ENCODE peak calls at places on chromosomes 16 and 17, in six cellular contexts. Z is T-cell; O is NCI-H1105; B is ELF-1; Q is progenitor cell of endocrine pancreas; K is activated effector memory CD4-positive, alpha-beta T cell treated with Interleukin-2 at 50 U/mL for 16 hours. V is an unnamed sample.
A peak's percentile ranks its signal among the peaks of the same experiment; 100 is the strongest.

GRCh38 chr16:17416461-17417221 is 54.1 kb downstream of the XYLT1 start:
- DNase-seq in B (peak; percentile 77), Z (peak; percentile 38), K (peak; percentile 35), O (no peak), Q (no peak), V (peak; percentile 46)

GRCh38 chr17:64491034-64491860 is 5.6 kb downstream of the POLG2 start:
- DNase-seq in K (peak; percentile 20), B (no peak), Q (no peak), Z (peak; percentile 46), O (no peak), V (no peak)

GRCh38 chr16:13553453-13553985 is 366.4 kb upstream of the ERCC4 start:
- DNase-seq in O (no peak), Z (no peak), K (no peak), Q (no peak), B (no peak), V (no peak)

GRCh38 chr17:3030096-3030495 is 33.3 kb downstream of the OR1D5 start:
- DNase-seq in Q (no peak), K (no peak), B (no peak), O (no peak), Z (no peak), V (no peak)

GRCh38 chr16:89360760-89361435 is 129.5 kb downstream of the ANKRD11 start:
- DNase-seq in O (no peak), K (peak; percentile 72), Q (no peak), B (no peak), Z (peak; percentile 69), V (no peak)

GRCh38 chr16:80009971-80010659 is 409.6 kb upstream of the MAF start:
- DNase-seq in K (no peak), O (no peak), Z (no peak), B (no peak), Q (no peak), V (no peak)

GRCh38 chr17:51064061-51064735 is 56.5 kb downstream of the SPAG9 start:
- DNase-seq in B (no peak), Q (no peak), Z (no peak), K (no peak), O (no peak), V (no peak)

GRCh38 chr17:38751144-38751802 is 1.3 kb upstream of the PSMB3 start:
- DNase-seq in B (no peak), O (peak; percentile 8), Z (no peak), K (no peak), Q (no peak), V (no peak)

GRCh38 chr16:1159973-1160772 is 7.3 kb downstream of the CACNA1H start:
- DNase-seq in K (no peak), Q (no peak), Z (no peak), B (no peak), O (peak; percentile 19), V (peak; percentile 43)

GRCh38 chr17:50768348-50768761 is 1.0 kb upstream of the ANKRD40CL start:
- DNase-seq in O (no peak), Z (no peak), K (no peak), B (no peak), Q (no peak), V (no peak)

GRCh38 chr17:82932146-82933005 is 92.6 kb upstream of the ZNF750 start:
- DNase-seq in Z (no peak), K (no peak), B (no peak), Q (no peak), O (no peak), V (no peak)

GRCh38 chr17:43572368-43572980 is 26.3 kb upstream of the ETV4 start:
- DNase-seq in K (no peak), O (no peak), Q (no peak), B (peak; percentile 43), Z (no peak), V (no peak)

GRCh38 chr17:42886283-42887176 is 14.1 kb upstream of the G6PC1 start:
- DNase-seq in Q (no peak), O (no peak), B (no peak), Z (no peak), K (no peak), V (no peak)

GRCh38 chr16:30839523-30840227 is 52.7 kb upstream of the ZNF629 start:
- DNase-seq in Z (no peak), K (no peak), O (no peak), Q (no peak), B (peak; percentile 25), V (no peak)

GRCh38 chr16:47612711-47613110 is 151.6 kb downstream of the PHKB start:
- DNase-seq in O (no peak), Q (no peak), B (no peak), Z (no peak), K (no peak), V (no peak)

GRCh38 chr17:49783051-49783715 is 5.3 kb upstream of the KAT7 start:
- DNase-seq in O (no peak), Z (no peak), K (no peak), Q (no peak), B (no peak), V (peak; percentile 61)

GRCh38 chr17:50684612-50685333 is 22.9 kb downstream of the ANKRD40 start:
- DNase-seq in K (no peak), Z (no peak), O (no peak), B (peak; percentile 90), Q (no peak), V (no peak)

GRCh38 chr17:50060951-50061712 is 5.2 kb downstream of the ITGA3 start:
- DNase-seq in O (no peak), K (no peak), Z (no peak), B (no peak), Q (no peak), V (peak; percentile 95)

GRCh38 chr16:72247821-72248253 is 75.9 kb upstream of the PMFBP1 start:
- DNase-seq in O (no peak), Q (no peak), Z (no peak), B (no peak), K (no peak), V (no peak)

GRCh38 chr16:65062736-65063583 is 58.9 kb downstream of the CDH11 start:
- DNase-seq in O (no peak), B (no peak), Q (no peak), Z (no peak), K (no peak), V (no peak)

GRCh38 chr16:89009343-89010209 is 32.6 kb upstream of the CBFA2T3 start:
- DNase-seq in K (no peak), Q (peak; percentile 56), B (peak; percentile 40), O (no peak), Z (peak; percentile 25), V (no peak)

GRCh38 chr16:83404261-83404660 is 403.5 kb upstream of the HSBP1 start:
- DNase-seq in O (no peak), Z (no peak), B (no peak), Q (no peak), K (no peak), V (no peak)

GRCh38 chr16:12002447-12003006 is 26.0 kb downstream of the SNX29 start:
- DNase-seq in K (no peak), Z (no peak), B (no peak), O (peak; percentile 64), Q (no peak), V (no peak)

GRCh38 chr17:72976971-72977767 is 115.3 kb downstream of the SLC39A11 start:
- DNase-seq in B (peak; percentile 39), O (no peak), K (no peak), Z (no peak), Q (no peak), V (peak; percentile 57)

GRCh38 chr17:17313350-17313991 is 10.3 kb downstream of the NT5M start:
- DNase-seq in Z (peak; percentile 69), K (peak; percentile 62), O (peak; percentile 17), B (peak; percentile 69), Q (peak; percentile 46), V (no peak)

GRCh38 chr16:57009641-57010170 is 20.3 kb downstream of the NLRC5 start:
- DNase-seq in Q (no peak), O (no peak), K (no peak), Z (no peak), B (no peak), V (no peak)

GRCh38 chr17:17060001-17060929 is 18.0 kb downstream of the MPRIP start:
- DNase-seq in Z (no peak), O (no peak), B (no peak), K (no peak), Q (no peak), V (no peak)

GRCh38 chr17:8056976-8057625 is 18.2 kb downstream of the ALOX15B start:
- DNase-seq in Q (no peak), B (no peak), O (no peak), K (no peak), Z (no peak), V (no peak)

GRCh38 chr16:56915311-56916105 is 16.4 kb upstream of the HERPUD1 start:
- DNase-seq in Z (no peak), K (no peak), O (no peak), Q (no peak), B (no peak), V (no peak)

GRCh38 chr16:88888778-88889387 is 22.4 kb upstream of the PABPN1L start:
- DNase-seq in K (no peak), B (no peak), Z (no peak), Q (no peak), O (no peak), V (peak; percentile 75)

V was measured in heart left ventricle.